ENCODE peak calls at places on chromosome 17, in nine cellular contexts. D, H, I, W, Y, J, A, K and E are unnamed samples.

GRCh38 chr17:57628421-57628820 is 116.7 kb downstream of the CCDC182 start:
- DNase-seq in W (no peak), A (no peak), I (no peak), Y (no peak), D (no peak), K (no peak), J (no peak), H (no peak), E (no peak)

GRCh38 chr17:82884923-82885322 is 45.1 kb upstream of the ZNF750 start:
- DNase-seq in K (no peak), J (no peak), A (no peak), D (no peak), I (no peak), H (no peak), W (no peak), Y (no peak), E (no peak)

GRCh38 chr17:79749156-79749815 is 18.5 kb downstream of the ENPP7 start:
- DNase-seq in D (peak; percentile 42), Y (peak; percentile 69), W (no peak), A (no peak), J (no peak), K (no peak), H (peak; percentile 77), I (peak; percentile 59), E (no peak)

GRCh38 chr17:35991075-35991474 is 4.5 kb upstream of the CCL14 start:
- DNase-seq in Y (no peak), J (no peak), I (no peak), D (no peak), W (no peak), H (no peak), K (no peak), A (no peak), E (no peak)

GRCh38 chr17:78745407-78746088 is 36.5 kb downstream of the CYTH1 start:
- DNase-seq in K (peak; percentile 73), W (no peak), D (no peak), A (peak; percentile 33), I (no peak), H (peak; percentile 40), J (peak; percentile 47), Y (no peak), E (no peak)

GRCh38 chr17:46009681-46010596 is 10.9 kb downstream of the STH start:
- DNase-seq in K (no peak), D (no peak), W (no peak), Y (no peak), J (no peak), H (peak; percentile 66), I (peak; percentile 62), A (no peak), E (no peak)

GRCh38 chr17:18016426-18016825 is 22.5 kb downstream of the ATPAF2 start:
- DNase-seq in Y (no peak), I (no peak), K (no peak), A (no peak), J (no peak), D (no peak), H (no peak), W (no peak), E (no peak)

GRCh38 chr17:80119271-80119791 is 17.9 kb downstream of the GAA start:
- DNase-seq in H (no peak), I (no peak), Y (no peak), D (no peak), A (no peak), K (no peak), J (peak; percentile 78), W (no peak), E (no peak)

GRCh38 chr17:36592316-36592710 is 634 bp downstream of the DHRS11 start:
- DNase-seq in I (no peak), J (no peak), H (peak; percentile 32), K (no peak), Y (peak; percentile 52), A (no peak), D (no peak), W (no peak), E (no peak)

GRCh38 chr17:13541032-13541480 is 60.7 kb downstream of the HS3ST3A1 start:
- DNase-seq in W (peak; percentile 33), J (no peak), K (no peak), Y (peak; percentile 54), H (peak; percentile 99), D (peak; percentile 93), A (no peak), I (peak; percentile 96), E (no peak)

GRCh38 chr17:81138500-81138899 is 26.8 kb upstream of the PVALEF start:
- DNase-seq in H (no peak), W (no peak), J (no peak), K (no peak), A (no peak), I (no peak), Y (no peak), D (no peak), E (no peak)

GRCh38 chr17:65594585-65594940 is 33.1 kb upstream of the AXIN2 start:
- DNase-seq in I (no peak), A (no peak), Y (no peak), W (no peak), J (no peak), H (no peak), K (no peak), D (no peak), E (no peak)

GRCh38 chr17:13421581-13421980 is 180.1 kb downstream of the HS3ST3A1 start:
- DNase-seq in D (no peak), J (no peak), A (no peak), K (no peak), I (no peak), Y (no peak), H (no peak), W (no peak), E (no peak)

GRCh38 chr17:73316919-73317505 is 5.2 kb upstream of the CDC42EP4 start:
- DNase-seq in K (no peak), I (no peak), D (no peak), J (peak; percentile 10), Y (no peak), A (no peak), W (no peak), H (no peak), E (no peak)

GRCh38 chr17:77959926-77960521 is 1.5 kb downstream of the TNRC6C start:
- DNase-seq in J (peak; percentile 16), D (no peak), K (peak; percentile 18), A (no peak), W (no peak), Y (no peak), I (no peak), H (no peak), E (no peak)

GRCh38 chr17:81999587-81999974 is 22.2 kb downstream of the ASPSCR1 start:
- DNase-seq in J (no peak), I (no peak), H (no peak), K (no peak), Y (no peak), W (no peak), A (no peak), D (no peak), E (no peak)

GRCh38 chr17:67559381-67559966 is 158.3 kb upstream of the NOL11 start:
- DNase-seq in J (no peak), W (no peak), H (no peak), Y (no peak), I (no peak), K (no peak), A (no peak), D (no peak), E (no peak)

GRCh38 chr17:35614835-35615234 is 27.7 kb downstream of the AP2B1 start:
- DNase-seq in J (no peak), I (no peak), A (no peak), D (no peak), H (no peak), Y (no peak), W (no peak), K (no peak), E (no peak)

GRCh38 chr17:38751144-38751802 is 1.3 kb upstream of the PSMB3 start:
- DNase-seq in A (no peak), I (no peak), J (peak; percentile 61), W (no peak), H (no peak), K (no peak), D (no peak), Y (no peak), E (no peak)

GRCh38 chr17:13008461-13008860 is 9.4 kb downstream of the ELAC2 start:
- DNase-seq in D (no peak), I (no peak), Y (no peak), J (no peak), K (no peak), W (no peak), A (no peak), H (no peak), E (no peak)

GRCh38 chr17:65931246-65932149 is 260.4 kb downstream of the CEP112 start:
- DNase-seq in I (no peak), Y (peak; percentile 17), W (no peak), J (no peak), K (no peak), H (no peak), D (no peak), A (no peak), E (no peak)

GRCh38 chr17:17666111-17666714 is 15.0 kb upstream of the RAI1 start:
- DNase-seq in K (no peak), I (no peak), W (no peak), Y (peak; percentile 80), D (no peak), A (no peak), H (peak; percentile 75), J (no peak), E (no peak)

GRCh38 chr17:19335951-19336631 is 26.4 kb downstream of the B9D1 start:
- DNase-seq in K (no peak), I (no peak), A (no peak), J (no peak), Y (no peak), D (no peak), W (no peak), H (no peak), E (no peak)

GRCh38 chr17:73203135-73203787 is 10.4 kb downstream of the COG1 start:
- DNase-seq in Y (no peak), D (no peak), I (no peak), H (peak; percentile 40), A (peak; percentile 85), J (no peak), W (no peak), K (no peak), E (no peak)

GRCh38 chr17:63369233-63369632 is 76.9 kb downstream of the CYB561 start:
- DNase-seq in D (no peak), W (no peak), I (no peak), H (peak; percentile 59), K (no peak), Y (peak; percentile 35), A (no peak), J (no peak), E (no peak)

GRCh38 chr17:45930420-45930951 is 36.1 kb downstream of the MAPT start:
- DNase-seq in D (no peak), K (no peak), Y (no peak), I (no peak), A (no peak), J (no peak), H (no peak), W (no peak), E (no peak)

GRCh38 chr17:42198897-42199296 is 4.6 kb upstream of the GHDC start:
- DNase-seq in K (no peak), I (no peak), Y (no peak), W (no peak), J (no peak), D (no peak), H (no peak), A (no peak), E (no peak)

GRCh38 chr17:48056879-48057278 is 8.7 kb downstream of the NFE2L1 start:
- DNase-seq in D (no peak), H (no peak), A (no peak), Y (no peak), K (no peak), J (no peak), I (no peak), W (no peak), E (no peak)

GRCh38 chr17:42675348-42675983 is 1.3 kb downstream of the PLEKHH3 start:
- DNase-seq in J (no peak), Y (peak; percentile 37), W (peak; percentile 67), I (no peak), H (no peak), A (no peak), D (no peak), K (no peak), E (no peak)

GRCh38 chr17:80034977-80035686 is 540 bp downstream of the TBC1D16 start:
- DNase-seq in Y (peak; percentile 58), H (peak; percentile 20), W (no peak), A (no peak), K (peak; percentile 23), J (no peak), I (no peak), D (no peak), E (peak; percentile 18)

GRCh38 chr17:71201639-71202038 is 919.2 kb upstream of the SOX9 start:
- DNase-seq in J (no peak), D (no peak), Y (no peak), H (no peak), W (no peak), A (no peak), K (no peak), I (no peak), E (no peak)